ENCODE peak calls at places on chromosome 2, in five cellular contexts. F, B, A, D and O are unnamed samples.

GRCh38 chr2:13000644-13001375 is 284.1 kb downstream of the TRIB2 start:
- DNase-seq in F (no peak), B (no peak), A (no peak), D (no peak), O (no peak)

GRCh38 chr2:140600116-140600515 is 1530.7 kb downstream of the LRP1B start:
- DNase-seq in F (peak), B (no peak), A (no peak), D (no peak), O (no peak)

GRCh38 chr2:85800576-85800975 is 46.8 kb downstream of the ATOH8 start:
- DNase-seq in F (no peak), B (no peak), A (no peak), D (no peak), O (no peak)

GRCh38 chr2:50783116-50783515 is 248.8 kb downstream of the NRXN1 start:
- DNase-seq in F (no peak), B (no peak), A (no peak), D (no peak), O (no peak)

GRCh38 chr2:239240480-239240881 is 160.3 kb downstream of the HDAC4 start:
- DNase-seq in F (no peak), B (no peak), A (no peak), D (no peak), O (no peak)

GRCh38 chr2:233117811-233118480 is 57.8 kb downstream of the INPP5D start:
- DNase-seq in F (no peak), B (no peak), A (no peak), D (no peak), O (no peak)

GRCh38 chr2:26542194-26542455 is 64.2 kb upstream of the OTOF start:
- DNase-seq in F (no peak), B (no peak), A (no peak), D (no peak), O (no peak)

GRCh38 chr2:37711308-37711731 is 39.9 kb upstream of the CDC42EP3 start:
- DNase-seq in F (peak), B (no peak), A (peak), D (peak), O (peak)

GRCh38 chr2:207352978-207353377 is 176.8 kb upstream of the CREB1 start:
- DNase-seq in F (peak), B (no peak), A (no peak), D (peak), O (no peak)

GRCh38 chr2:113876503-113877387 is 13.1 kb upstream of the ACTR3 start:
- DNase-seq in F (peak), B (peak), A (no peak), D (no peak), O (peak)

GRCh38 chr2:149387411-149387810 is 57.0 kb downstream of the LYPD6 start:
- DNase-seq in F (no peak), B (no peak), A (no peak), D (no peak), O (no peak)

GRCh38 chr2:235550946-235551345 is 57.1 kb downstream of the AGAP1 start:
- DNase-seq in F (no peak), B (no peak), A (no peak), D (no peak), O (no peak)

GRCh38 chr2:239943991-239944441 is 81.1 kb downstream of the NDUFA10 start:
- DNase-seq in F (no peak), B (no peak), A (no peak), D (no peak), O (no peak)